ENCODE peak calls at places on chromosomes 2 and 18, in seven cellular contexts. J, K, W, O, Z, P and H are unnamed samples.
A peak's percentile ranks its signal among the peaks of the same experiment; 100 is the strongest.

GRCh38 chr18:76358774-76359173 is 136.3 kb downstream of the ZNF516 start:
- DNase-seq in J (no peak), K (no peak), W (no peak), O (no peak), Z (no peak), P (no peak), H (no peak)

GRCh38 chr2:73952499-73953446 is 26.1 kb downstream of the DGUOK start:
- DNase-seq in J (no peak), K (no peak), W (no peak), O (no peak), Z (no peak), P (no peak), H (no peak)

GRCh38 chr2:106956879-106957278 is 70.9 kb upstream of the ST6GAL2 start:
- DNase-seq in J (no peak), K (no peak), W (no peak), O (no peak), Z (no peak), P (no peak), H (no peak)

GRCh38 chr2:234990300-234990699 is 38.5 kb downstream of the SH3BP4 start:
- DNase-seq in J (no peak), K (no peak), W (no peak), O (peak; percentile 11), Z (no peak), P (no peak), H (no peak)

GRCh38 chr18:9673296-9674251 is 34.5 kb upstream of the RAB31 start:
- DNase-seq in J (peak; percentile 63), K (no peak), W (no peak), O (no peak), Z (peak; percentile 63), P (peak; percentile 74), H (no peak)

GRCh38 chr18:34723143-34723542 is 13.0 kb downstream of the DTNA start:
- DNase-seq in J (no peak), K (no peak), W (no peak), O (no peak), Z (no peak), P (no peak), H (no peak)

GRCh38 chr2:54555318-54555837 is 99.3 kb downstream of the SPTBN1 start:
- DNase-seq in J (peak; percentile 62), K (no peak), W (no peak), O (no peak), Z (no peak), P (no peak), H (no peak)

GRCh38 chr2:17804358-17804757 is 11.9 kb upstream of the MSGN1 start:
- DNase-seq in J (no peak), K (no peak), W (no peak), O (no peak), Z (no peak), P (no peak), H (no peak)

DNA sequence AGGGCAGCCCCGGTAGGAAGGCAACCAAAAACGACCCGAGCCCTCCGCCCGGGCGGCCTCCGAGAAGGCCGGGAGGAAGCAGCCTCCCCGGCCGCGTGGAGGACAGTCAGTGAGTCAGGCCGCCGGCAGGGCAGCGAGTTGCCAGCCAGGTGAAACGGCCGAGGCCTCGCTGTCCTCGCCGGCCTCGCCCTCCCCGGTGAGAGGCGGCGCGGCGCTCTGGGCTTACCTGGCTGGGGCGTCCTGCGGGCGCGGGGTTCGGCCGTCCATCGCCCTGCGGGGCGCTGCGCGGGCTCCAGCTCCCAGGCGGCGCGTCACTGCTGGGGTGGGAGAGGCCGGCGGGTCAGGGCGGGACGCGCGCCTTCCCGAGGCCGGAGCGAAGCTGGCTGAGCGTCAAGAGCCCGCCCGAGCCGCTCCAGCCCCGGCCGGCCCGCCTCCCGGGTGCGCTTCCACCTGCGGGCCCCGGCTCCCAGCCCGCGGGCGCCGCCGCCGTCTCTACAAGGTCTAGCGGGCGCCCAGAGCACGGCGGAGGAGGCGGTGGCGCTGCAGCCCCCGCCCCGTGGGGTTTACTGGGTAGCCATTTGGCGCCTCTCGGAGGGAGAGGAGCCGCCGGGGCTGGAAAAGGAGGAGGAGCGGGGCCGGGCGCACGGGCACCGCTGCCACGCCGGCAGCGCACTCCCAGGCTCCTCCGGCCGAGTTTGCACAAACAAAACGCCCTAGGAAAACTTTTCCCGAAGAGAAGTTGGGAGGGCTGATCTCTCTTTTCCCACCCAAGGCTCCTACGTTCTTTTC is 499 bp downstream of the COBLL1 start:
- DNase-seq in J (peak; percentile 92), K (peak; percentile 60), W (peak; percentile 80), O (peak; percentile 88), Z (peak; percentile 89), P (peak; percentile 86), H (no peak)
- H3K4me3 ChIP-seq in J (peak overlapping the region; percentile 70), K (peak overlapping the region; percentile 74), W (peak overlapping the region; percentile 79), O (peak overlapping the region; percentile 76), Z (peak overlapping the region; percentile 69), P (peak overlapping the region; percentile 70), H (no peak overlapping the region)

DNA sequence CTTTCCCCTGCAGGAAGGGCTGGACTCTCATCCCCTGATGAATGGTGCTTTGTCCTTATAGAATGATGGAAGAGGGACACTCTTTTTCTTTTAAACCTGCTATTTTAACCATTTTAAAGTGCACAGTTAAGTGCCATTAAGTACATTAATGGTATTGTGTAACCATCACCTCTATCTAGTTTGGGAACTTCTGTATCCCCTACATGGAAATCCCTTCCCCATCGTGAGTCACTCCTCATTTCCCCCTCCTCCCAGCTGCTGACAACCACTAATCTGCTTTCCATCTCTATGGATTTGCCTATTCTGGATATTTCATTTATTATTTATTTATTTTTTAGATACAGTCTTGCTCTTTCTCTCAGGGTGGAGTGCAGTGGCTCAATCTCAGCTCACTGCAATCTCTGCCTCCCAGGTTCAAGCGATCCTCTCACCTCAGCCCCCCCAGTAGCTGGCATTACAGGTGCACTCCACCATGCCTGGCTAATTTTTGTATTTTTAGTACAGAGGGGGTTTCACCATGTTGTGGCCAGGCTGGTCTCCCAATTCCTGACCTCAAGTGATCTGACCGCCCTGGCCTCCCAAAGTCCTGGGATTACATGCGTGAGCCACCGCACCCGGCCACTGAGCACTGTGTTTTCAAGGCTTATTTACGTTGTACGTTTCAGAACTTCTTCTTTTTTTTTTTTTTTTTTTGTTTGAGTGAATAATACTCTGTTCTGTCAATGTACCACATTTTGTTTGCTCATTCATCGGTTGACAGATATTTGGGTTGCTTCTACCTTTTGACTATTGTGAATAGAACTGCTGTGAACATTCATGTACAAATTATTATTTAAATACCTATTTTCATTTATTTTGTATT is 15.8 kb downstream of the DGKD start:
- DNase-seq in J (no peak), K (no peak), W (no peak), O (no peak), Z (no peak), P (no peak), H (no peak)
- H3K4me1 ChIP-seq in J (no peaks in the 10 kb centered on the region), K (no peaks in the 10 kb centered on the region), W (no peaks in the 10 kb centered on the region), O (peaks cover 8% of the 10 kb centered on the region), Z (no peaks in the 10 kb centered on the region), P (peaks cover 16% of the 10 kb centered on the region), H (no peaks in the 10 kb centered on the region)

GRCh38 chr2:65453916-65454315 is 21.5 kb upstream of the SPRED2 start:
- DNase-seq in J (no peak), K (no peak), W (no peak), O (no peak), Z (no peak), P (no peak), H (no peak)
- H3K27me3 ChIP-seq in J (no peaks in the 10 kb centered on the region), K (no peaks in the 10 kb centered on the region), W (no peaks in the 10 kb centered on the region), O (no peaks in the 10 kb centered on the region), Z (no peaks in the 10 kb centered on the region), P (no peaks in the 10 kb centered on the region), H (no peaks in the 10 kb centered on the region)

GRCh38 chr2:69943841-69944604 is 17.4 kb downstream of the ASPRV1 start:
- DNase-seq in J (no peak), K (no peak), W (no peak), O (no peak), Z (no peak), P (no peak), H (no peak)

GRCh38 chr2:69945447-69945846 is 16.0 kb downstream of the ASPRV1 start:
- DNase-seq in J (no peak), K (no peak), W (no peak), O (no peak), Z (no peak), P (peak; percentile 42), H (no peak)

GRCh38 chr2:69946351-69947077 is 14.9 kb downstream of the ASPRV1 start:
- DNase-seq in J (no peak), K (no peak), W (no peak), O (no peak), Z (no peak), P (peak; percentile 38), H (peak; percentile 46)

GRCh38 chr2:69947078-69947801 is 14.2 kb downstream of the ASPRV1 start:
- DNase-seq in J (no peak), K (no peak), W (no peak), O (no peak), Z (no peak), P (no peak), H (no peak)

GRCh38 chr2:69945900-69946299 is 15.5 kb downstream of the ASPRV1 start:
- DNase-seq in J (no peak), K (no peak), W (no peak), O (no peak), Z (no peak), P (no peak), H (no peak)
- H3K4me3 ChIP-seq in J (no peak overlapping the region), K (no peak overlapping the region), W (no peak overlapping the region), O (no peak overlapping the region), Z (no peak overlapping the region), P (no peak overlapping the region), H (no peak overlapping the region)